ENCODE peak calls at places on chromosomes 4 and X, in seven cellular contexts. One of them, this sample, is unnamed.

GRCh38 chr4:160026720-160027119 is 923.8 kb downstream of the RAPGEF2 start:
- DNase-seq in sigmoid colon: no peak
- DNase-seq in upper lobe of left lung: no peak
- DNase-seq in HCT116: peak; percentile 39
- DNase-seq in breast epithelium: no peak
- DNase-seq in HepG2: no peak
- DNase-seq in K562: no peak
- DNase-seq in this sample: no peak

GRCh38 chr4:28799696-28800095 is 1920.5 kb upstream of the PCDH7 start:
- DNase-seq in sigmoid colon: no peak
- DNase-seq in upper lobe of left lung: no peak
- DNase-seq in HCT116: no peak
- DNase-seq in breast epithelium: no peak
- DNase-seq in HepG2: no peak
- DNase-seq in K562: no peak
- DNase-seq in this sample: no peak

GRCh38 chrX:8647176-8647575 is 84.8 kb downstream of the ANOS1 start:
- DNase-seq in sigmoid colon: no peak
- DNase-seq in upper lobe of left lung: no peak
- DNase-seq in HCT116: no peak
- DNase-seq in breast epithelium: no peak
- DNase-seq in HepG2: no peak
- DNase-seq in K562: no peak
- DNase-seq in this sample: no peak

GRCh38 chr4:54082168-54082567 is 17.8 kb upstream of the CHIC2 start:
- DNase-seq in sigmoid colon: no peak
- DNase-seq in upper lobe of left lung: no peak
- DNase-seq in HCT116: peak; percentile 70
- DNase-seq in breast epithelium: no peak
- DNase-seq in HepG2: peak; percentile 95
- DNase-seq in K562: no peak
- DNase-seq in this sample: no peak

GRCh38 chrX:149830192-149830873 is 48.6 kb downstream of the MAGEA9 start:
- DNase-seq in sigmoid colon: no peak
- DNase-seq in upper lobe of left lung: no peak
- DNase-seq in HCT116: no peak
- DNase-seq in breast epithelium: no peak
- DNase-seq in HepG2: no peak
- DNase-seq in K562: no peak
- DNase-seq in this sample: no peak

GRCh38 chrX:131607796-131608369 is 64.0 kb downstream of the OR13H1 start:
- DNase-seq in sigmoid colon: no peak
- DNase-seq in upper lobe of left lung: no peak
- DNase-seq in HCT116: no peak
- DNase-seq in breast epithelium: no peak
- DNase-seq in HepG2: no peak
- DNase-seq in K562: no peak
- DNase-seq in this sample: no peak

GRCh38 chr4:37567781-37568180 is 118.4 kb downstream of the RELL1 start:
- DNase-seq in sigmoid colon: no peak
- DNase-seq in upper lobe of left lung: no peak
- DNase-seq in HCT116: no peak
- DNase-seq in breast epithelium: no peak
- DNase-seq in HepG2: no peak
- DNase-seq in K562: no peak
- DNase-seq in this sample: no peak

GRCh38 chr4:89056953-89057398 is at the start of gene FAM13A:
- DNase-seq in sigmoid colon: peak; percentile 95
- DNase-seq in upper lobe of left lung: peak; percentile 89
- DNase-seq in HCT116: peak; percentile 91
- DNase-seq in breast epithelium: peak; percentile 90
- DNase-seq in HepG2: peak; percentile 12
- DNase-seq in K562: peak; percentile 79
- DNase-seq in this sample: peak; percentile 95

GRCh38 chr4:168797176-168797575 is 212.9 kb downstream of the CBR4 start:
- DNase-seq in sigmoid colon: no peak
- DNase-seq in upper lobe of left lung: no peak
- DNase-seq in HCT116: no peak
- DNase-seq in breast epithelium: no peak
- DNase-seq in HepG2: peak; percentile 56
- DNase-seq in K562: no peak
- DNase-seq in this sample: no peak

GRCh38 chr4:41058426-41058825 is 155.9 kb downstream of the APBB2 start:
- DNase-seq in sigmoid colon: no peak
- DNase-seq in upper lobe of left lung: no peak
- DNase-seq in HCT116: no peak
- DNase-seq in breast epithelium: no peak
- DNase-seq in HepG2: no peak
- DNase-seq in K562: no peak
- DNase-seq in this sample: no peak

GRCh38 chr4:84319124-84319523 is 180.0 kb downstream of the NKX6-1 start:
- DNase-seq in sigmoid colon: no peak
- DNase-seq in upper lobe of left lung: peak; percentile 71
- DNase-seq in HCT116: no peak
- DNase-seq in breast epithelium: no peak
- DNase-seq in HepG2: no peak
- DNase-seq in K562: no peak
- DNase-seq in this sample: peak; percentile 14

GRCh38 chr4:89316931-89317366 is 9.3 kb upstream of the GPRIN3 start:
- DNase-seq in sigmoid colon: no peak
- DNase-seq in upper lobe of left lung: peak; percentile 40
- DNase-seq in HCT116: no peak
- DNase-seq in breast epithelium: no peak
- DNase-seq in HepG2: no peak
- DNase-seq in K562: no peak
- DNase-seq in this sample: no peak

GRCh38 chr4:41715155-41715554 is 33.4 kb downstream of the PHOX2B start:
- DNase-seq in sigmoid colon: no peak
- DNase-seq in upper lobe of left lung: no peak
- DNase-seq in HCT116: no peak
- DNase-seq in breast epithelium: no peak
- DNase-seq in HepG2: no peak
- DNase-seq in K562: no peak
- DNase-seq in this sample: no peak

GRCh38 chr4:142168181-142168580 is 531.8 kb downstream of the IL15 start:
- DNase-seq in sigmoid colon: no peak
- DNase-seq in upper lobe of left lung: no peak
- DNase-seq in HCT116: no peak
- DNase-seq in breast epithelium: no peak
- DNase-seq in HepG2: no peak
- DNase-seq in K562: no peak
- DNase-seq in this sample: no peak

GRCh38 chrX:97637289-97637688 is 753.6 kb downstream of the RPA4 start:
- DNase-seq in sigmoid colon: no peak
- DNase-seq in upper lobe of left lung: no peak
- DNase-seq in HCT116: no peak
- DNase-seq in breast epithelium: no peak
- DNase-seq in HepG2: no peak
- DNase-seq in K562: no peak
- DNase-seq in this sample: no peak

GRCh38 chr4:177464026-177464425 is 21.8 kb upstream of the AGA start:
- DNase-seq in sigmoid colon: no peak
- DNase-seq in upper lobe of left lung: no peak
- DNase-seq in HCT116: no peak
- DNase-seq in breast epithelium: no peak
- DNase-seq in HepG2: no peak
- DNase-seq in K562: no peak
- DNase-seq in this sample: no peak

GRCh38 chr4:148443550-148444295 is 1.5 kb upstream of the NR3C2 start:
- DNase-seq in sigmoid colon: peak; percentile 83
- DNase-seq in upper lobe of left lung: no peak
- DNase-seq in HCT116: no peak
- DNase-seq in breast epithelium: peak; percentile 36
- DNase-seq in HepG2: no peak
- DNase-seq in K562: no peak
- DNase-seq in this sample: peak; percentile 14

GRCh38 chr4:7063362-7063761 is 4.5 kb downstream of the GRPEL1 start:
- DNase-seq in sigmoid colon: peak; percentile 60
- DNase-seq in upper lobe of left lung: no peak
- DNase-seq in HCT116: no peak
- DNase-seq in breast epithelium: no peak
- DNase-seq in HepG2: no peak
- DNase-seq in K562: no peak
- DNase-seq in this sample: no peak

GRCh38 chr4:177573487-177573886 is 131.2 kb upstream of the AGA start:
- DNase-seq in sigmoid colon: no peak
- DNase-seq in upper lobe of left lung: no peak
- DNase-seq in HCT116: peak; percentile 44
- DNase-seq in breast epithelium: no peak
- DNase-seq in HepG2: no peak
- DNase-seq in K562: no peak
- DNase-seq in this sample: no peak

GRCh38 chrX:274904-275475 is 6.2 kb upstream of the PLCXD1 start:
- DNase-seq in sigmoid colon: no peak
- DNase-seq in upper lobe of left lung: peak; percentile 55
- DNase-seq in HCT116: no peak
- DNase-seq in breast epithelium: no peak
- DNase-seq in HepG2: peak; percentile 67
- DNase-seq in K562: no peak
- DNase-seq in this sample: no peak

GRCh38 chr4:4666693-4667642 is 125.1 kb upstream of the STX18 start:
- DNase-seq in sigmoid colon: no peak
- DNase-seq in upper lobe of left lung: no peak
- DNase-seq in HCT116: no peak
- DNase-seq in breast epithelium: no peak
- DNase-seq in HepG2: no peak
- DNase-seq in K562: no peak
- DNase-seq in this sample: no peak

DNA sequence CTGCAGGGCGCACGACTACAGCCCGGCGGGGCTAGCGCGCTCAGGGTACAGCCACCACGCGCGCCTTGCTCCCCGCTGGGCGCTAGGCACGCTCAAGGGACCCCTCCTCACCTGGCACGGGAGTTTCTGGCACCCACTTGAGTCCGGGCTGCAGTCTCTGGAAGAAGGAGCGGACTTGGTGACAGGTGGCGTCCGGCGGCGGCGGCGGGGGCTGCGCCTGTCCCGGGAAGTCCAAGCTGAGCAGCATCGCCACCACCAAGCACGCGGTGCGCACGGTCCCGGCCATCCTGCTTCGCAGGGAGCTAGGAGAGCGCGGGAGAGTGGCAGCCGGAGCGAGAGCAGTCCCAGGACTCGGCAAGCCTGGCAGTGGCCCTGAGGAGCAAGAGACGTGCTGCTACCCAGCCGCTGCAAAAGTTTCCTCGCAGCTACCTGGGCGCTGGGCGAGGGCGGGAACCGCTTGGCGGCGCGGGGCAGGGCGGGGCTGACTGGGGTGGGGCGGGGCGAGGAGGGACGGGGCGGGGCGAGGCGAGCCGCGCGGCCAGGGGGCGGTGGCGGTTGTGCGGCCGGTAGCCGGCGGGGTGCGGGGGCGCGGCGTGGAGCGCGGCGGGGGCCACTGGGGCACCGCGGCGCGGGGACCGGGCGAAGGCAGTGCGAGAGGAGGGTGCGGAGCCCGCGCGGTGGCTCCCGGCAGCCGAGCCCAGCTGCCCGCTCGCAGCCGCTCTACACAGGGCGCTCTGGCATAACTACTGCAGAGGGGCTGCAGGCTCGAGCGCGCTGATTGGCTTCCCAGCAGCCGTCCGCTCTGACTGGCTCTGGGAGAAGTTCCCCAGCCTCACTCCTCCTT is at the start of gene GPC3:
- DNase-seq in sigmoid colon: peak; percentile 72
- DNase-seq in upper lobe of left lung: no peak
- DNase-seq in HCT116: no peak
- DNase-seq in breast epithelium: no peak
- DNase-seq in HepG2: peak; percentile 73
- DNase-seq in K562: peak; percentile 73
- DNase-seq in this sample: peak; percentile 19
- TF ChIP-seq POLR2AphosphoS5 in sigmoid colon: no peak
- TF ChIP-seq POLR2AphosphoS5 in upper lobe of left lung: no peak
- TF ChIP-seq POLR2AphosphoS5 in HCT116: no peak
- TF ChIP-seq POLR2AphosphoS5 in breast epithelium: no peak
- TF ChIP-seq POLR2AphosphoS5 in HepG2: peak; percentile 52
- TF ChIP-seq POLR2AphosphoS5 in K562: no peak
- TF ChIP-seq POLR2AphosphoS5 in this sample: no peak

GRCh38 chrX:20267599-20267923 is 852 bp upstream of the RPS6KA3 start:
- DNase-seq in sigmoid colon: no peak
- DNase-seq in upper lobe of left lung: no peak
- DNase-seq in HCT116: no peak
- DNase-seq in breast epithelium: no peak
- DNase-seq in HepG2: no peak
- DNase-seq in K562: no peak
- DNase-seq in this sample: no peak
- H3K4me3 ChIP-seq in sigmoid colon: peak overlapping the region; percentile 69
- H3K4me3 ChIP-seq in upper lobe of left lung: peak overlapping the region; percentile 10
- H3K4me3 ChIP-seq in HCT116: no peak overlapping the region
- H3K4me3 ChIP-seq in breast epithelium: peak overlapping the region; percentile 71
- H3K4me3 ChIP-seq in HepG2: no peak overlapping the region
- H3K4me3 ChIP-seq in K562: peak overlapping the region; percentile 90
- H3K4me3 ChIP-seq in this sample: peak overlapping the region; percentile 58

DNA sequence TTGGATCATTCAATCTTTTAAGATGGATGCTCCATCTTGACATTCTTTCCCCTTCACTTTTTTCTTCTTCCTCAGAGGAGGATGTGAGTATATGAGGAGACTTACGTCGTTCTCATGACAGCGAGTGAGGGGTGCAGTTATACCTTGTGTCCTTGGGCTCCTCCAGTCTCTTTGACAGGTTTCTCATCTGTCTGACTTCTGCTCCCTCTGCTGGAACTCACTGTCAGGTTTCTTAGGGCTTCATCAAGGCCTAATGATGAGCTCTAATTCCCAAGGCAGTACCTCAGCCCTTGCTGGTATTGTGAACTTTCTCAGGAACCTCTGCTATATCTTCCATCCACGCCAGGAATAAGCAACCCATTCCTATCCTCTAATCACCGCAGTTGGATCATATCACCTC is 237.8 kb upstream of the ADGRL3 start:
- DNase-seq in sigmoid colon: no peak
- DNase-seq in upper lobe of left lung: no peak
- DNase-seq in HCT116: no peak
- DNase-seq in breast epithelium: no peak
- DNase-seq in HepG2: no peak
- DNase-seq in K562: no peak
- DNase-seq in this sample: no peak
- TF ChIP-seq CTCF in sigmoid colon: no peak
- TF ChIP-seq CTCF in upper lobe of left lung: no peak
- TF ChIP-seq CTCF in HCT116: no peak
- TF ChIP-seq CTCF in breast epithelium: no peak
- TF ChIP-seq CTCF in HepG2: no peak
- TF ChIP-seq CTCF in K562: no peak
- TF ChIP-seq CTCF in this sample: no peak

DNA sequence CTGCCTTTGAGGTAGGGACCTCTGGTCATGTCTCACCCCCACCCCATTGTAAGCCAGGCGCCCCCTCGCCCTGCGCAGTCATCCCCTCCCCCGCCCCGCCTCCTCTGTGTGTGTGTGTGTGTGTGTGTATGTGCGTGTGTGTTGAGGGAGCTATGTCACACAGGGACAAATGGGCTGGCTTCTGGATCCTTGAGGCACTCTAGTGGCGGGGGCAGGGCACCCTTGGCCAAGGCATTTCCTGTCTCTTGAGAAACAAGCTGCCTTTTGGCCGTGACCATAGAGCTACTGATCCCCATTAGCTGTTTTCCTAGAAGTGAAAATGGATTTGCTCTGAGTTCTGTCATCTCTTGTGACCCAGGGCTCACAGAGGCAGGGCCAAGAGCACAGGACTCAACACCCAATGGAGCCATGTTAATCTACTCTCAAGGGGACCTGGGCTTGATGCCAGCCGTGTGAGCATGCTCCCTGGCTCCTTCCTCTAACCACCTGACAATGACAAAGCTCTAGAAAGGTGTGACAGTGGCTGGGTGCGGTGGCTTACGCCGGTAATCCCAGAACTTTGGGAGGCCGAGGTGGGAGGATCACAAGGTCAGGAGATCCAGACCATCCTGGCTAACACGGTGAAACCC is 162.5 kb upstream of the BCOR start:
- DNase-seq in sigmoid colon: no peak
- DNase-seq in upper lobe of left lung: peak; percentile 60
- DNase-seq in HCT116: no peak
- DNase-seq in breast epithelium: no peak
- DNase-seq in HepG2: no peak
- DNase-seq in K562: no peak
- DNase-seq in this sample: no peak
- TF ChIP-seq POLR2AphosphoS5 in sigmoid colon: no peak
- TF ChIP-seq POLR2AphosphoS5 in upper lobe of left lung: no peak
- TF ChIP-seq POLR2AphosphoS5 in HCT116: no peak
- TF ChIP-seq POLR2AphosphoS5 in breast epithelium: no peak
- TF ChIP-seq POLR2AphosphoS5 in HepG2: no peak
- TF ChIP-seq POLR2AphosphoS5 in K562: no peak
- TF ChIP-seq POLR2AphosphoS5 in this sample: no peak

This sample was measured in prostate gland.